ENCODE peak calls at places on chromosomes 3 and 15, in seven cellular contexts. H, J, A, B, E, L and O are unnamed samples.
A peak's percentile ranks its signal among the peaks of the same experiment; 100 is the strongest.

GRCh38 chr15:77839431-77839830 is 206.7 kb upstream of the LINGO1 start:
- DNase-seq in H (no peak), B (no peak), J (no peak), A (no peak), L (no peak), E (no peak), O (no peak)

GRCh38 chr3:112555535-112556170 is 6.1 kb downstream of the ATG3 start:
- DNase-seq in E (no peak), H (no peak), L (no peak), B (no peak), A (no peak), J (no peak), O (no peak)

GRCh38 chr3:187063286-187064081 is 75.8 kb downstream of the RPL39L start:
- DNase-seq in E (no peak), A (no peak), H (peak; percentile 9), L (peak; percentile 19), J (no peak), B (peak; percentile 59), O (no peak)

GRCh38 chr3:47019201-47019600 is 39.7 kb downstream of the NBEAL2 start:
- DNase-seq in E (no peak), J (no peak), H (no peak), B (no peak), L (no peak), A (no peak), O (peak; percentile 40)

GRCh38 chr15:41942886-41943285 is 29.5 kb downstream of the EHD4 start:
- DNase-seq in L (no peak), B (no peak), A (no peak), E (no peak), J (no peak), H (no peak), O (no peak)

GRCh38 chr3:8456118-8456811 is 45.4 kb upstream of the LMCD1 start:
- DNase-seq in H (no peak), L (peak; percentile 91), B (no peak), E (no peak), J (no peak), A (no peak), O (no peak)

GRCh38 chr15:63013052-63013808 is 29.3 kb upstream of the TPM1 start:
- DNase-seq in L (no peak), A (no peak), E (no peak), B (no peak), H (peak; percentile 90), J (no peak), O (peak; percentile 43)

GRCh38 chr3:23508464-23508863 is 297.3 kb upstream of the UBE2E1 start:
- DNase-seq in B (no peak), J (no peak), A (no peak), L (no peak), E (no peak), H (no peak), O (no peak)

GRCh38 chr3:5181479-5182141 is 5.9 kb upstream of the EDEM1 start:
- DNase-seq in H (no peak), E (no peak), J (no peak), L (no peak), A (no peak), B (no peak), O (no peak)

GRCh38 chr3:127013758-127014535 is 31.0 kb downstream of the PLXNA1 start:
- DNase-seq in E (no peak), H (no peak), L (no peak), J (no peak), B (no peak), A (no peak), O (no peak)

GRCh38 chr15:78739206-78739605 is 72.1 kb downstream of the ADAMTS7 start:
- DNase-seq in H (no peak), L (no peak), B (no peak), J (peak; percentile 39), E (peak; percentile 4), A (no peak), O (no peak)

GRCh38 chr3:16487506-16488175 is 25.9 kb downstream of the RFTN1 start:
- DNase-seq in L (no peak), E (no peak), B (no peak), J (no peak), H (no peak), A (no peak), O (no peak)

GRCh38 chr15:69604050-69604378 is 151.4 kb downstream of the RPLP1 start:
- DNase-seq in E (peak; percentile 44), B (no peak), H (no peak), A (no peak), L (peak; percentile 85), J (no peak), O (no peak)

GRCh38 chr3:196063456-196063855 is 18.4 kb downstream of the TFRC start:
- DNase-seq in A (no peak), E (no peak), J (no peak), L (no peak), H (no peak), B (no peak), O (no peak)

GRCh38 chr15:39156166-39156565 is 424.7 kb upstream of the THBS1 start:
- DNase-seq in L (no peak), E (no peak), J (no peak), B (no peak), A (no peak), H (peak; percentile 74), O (no peak)

GRCh38 chr3:195010551-195011100 is 260.3 kb downstream of the XXYLT1 start:
- DNase-seq in J (no peak), H (no peak), E (no peak), L (no peak), A (no peak), B (no peak), O (no peak)

GRCh38 chr3:149342413-149343340 is 9.2 kb upstream of the TM4SF18 start:
- DNase-seq in B (peak; percentile 76), J (no peak), H (peak; percentile 67), A (no peak), E (no peak), L (no peak), O (no peak)

GRCh38 chr3:127168271-127168670 is 24.7 kb upstream of the PRR23E start:
- DNase-seq in J (no peak), B (no peak), L (no peak), E (no peak), A (no peak), H (no peak), O (no peak)

GRCh38 chr3:51502562-51502910 is 2.7 kb upstream of the DCAF1 start:
- DNase-seq in E (no peak), A (no peak), L (no peak), J (no peak), B (no peak), H (no peak), O (no peak)

DNA sequence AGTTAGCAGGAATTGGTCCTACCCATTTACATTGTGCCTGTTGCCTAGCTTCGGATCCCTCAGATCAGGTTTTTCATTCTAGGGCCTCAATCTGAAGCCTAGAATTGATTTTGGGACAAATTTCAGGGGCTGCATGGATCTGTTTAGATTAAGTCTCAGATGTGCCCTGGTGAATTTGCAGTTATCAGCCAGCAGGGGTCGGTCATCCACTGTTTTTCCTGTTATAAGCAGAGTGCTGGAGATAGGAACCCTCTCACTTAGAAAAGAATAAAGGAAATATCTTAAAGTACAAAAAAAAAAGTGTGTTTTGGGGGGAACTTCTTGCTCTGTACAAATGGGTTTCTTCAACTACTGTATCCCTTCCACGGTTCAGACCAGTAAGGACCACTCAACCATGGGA is 212.5 kb downstream of the BCHE start:
- DNase-seq in H (peak; percentile 31), L (peak; percentile 14), B (no peak), A (no peak), J (no peak), E (no peak), O (no peak)
- TF ChIP-seq CTCF in H (peak; percentile 56), L (no peak), B (peak; percentile 69), A (peak; percentile 44), J (no peak), E (no peak), O (peak; percentile 55)

DNA sequence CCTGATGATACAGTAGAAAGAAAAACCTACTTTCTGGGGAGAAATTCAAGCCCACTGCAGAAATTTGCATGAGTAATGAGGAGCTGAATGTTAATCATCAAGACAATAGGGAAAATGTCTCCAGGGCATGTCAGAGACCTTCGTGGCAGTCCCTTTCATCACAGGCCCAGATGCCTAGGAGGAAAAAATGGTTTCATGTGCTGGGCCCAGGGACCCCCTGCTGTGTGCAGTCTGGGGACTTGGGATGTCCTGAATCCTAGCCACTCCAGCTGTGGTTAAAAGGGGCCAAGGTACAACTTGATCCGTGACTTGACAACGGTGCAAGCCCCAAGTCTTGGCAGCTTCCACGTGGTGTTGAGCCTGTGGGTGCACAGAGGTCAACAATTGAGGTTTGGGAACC is 10.3 kb upstream of the EIF5A2 start:
- DNase-seq in J (no peak), L (no peak), B (no peak), H (no peak), E (no peak), A (no peak), O (no peak)
- TF ChIP-seq CTCF in J (no peak), L (no peak), B (no peak), H (no peak), E (no peak), A (no peak), O (no peak)

GRCh38 chr3:142934128-142934896 is 29.2 kb downstream of the PAQR9 start:
- DNase-seq in L (no peak), B (no peak), E (no peak), J (no peak), H (no peak), A (no peak), O (no peak)

GRCh38 chr3:142930510-142930909 is 33.0 kb downstream of the PAQR9 start:
- DNase-seq in L (peak; percentile 35), A (no peak), E (no peak), B (no peak), H (peak; percentile 47), J (no peak), O (no peak)

GRCh38 chr3:142929109-142929508 is 34.4 kb downstream of the PAQR9 start:
- DNase-seq in B (no peak), E (peak; percentile 65), H (peak; percentile 35), L (peak; percentile 82), J (peak; percentile 70), A (no peak), O (no peak)

GRCh38 chr3:142929890-142930289 is 33.6 kb downstream of the PAQR9 start:
- DNase-seq in A (no peak), E (no peak), H (no peak), B (no peak), J (no peak), L (no peak), O (no peak)

GRCh38 chr3:142931222-142931621 is 32.3 kb downstream of the PAQR9 start:
- DNase-seq in L (peak; percentile 62), B (no peak), H (no peak), A (no peak), J (peak; percentile 60), E (peak; percentile 14), O (no peak)
- TF ChIP-seq CTCF in L (no peak), B (peak; percentile 35), H (no peak), A (no peak), J (peak; percentile 52), E (no peak), O (peak; percentile 21)

GRCh38 chr15:43509923-43510229 is 7.5 kb upstream of the MAP1A start:
- DNase-seq in L (no peak), E (no peak), B (no peak), J (no peak), H (peak; percentile 34), A (no peak), O (no peak)

GRCh38 chr15:43509002-43509922 is 8.1 kb upstream of the MAP1A start:
- DNase-seq in J (no peak), L (no peak), E (no peak), H (peak; percentile 80), A (no peak), B (no peak), O (no peak)

GRCh38 chr15:43508421-43508820 is 9.0 kb upstream of the MAP1A start:
- DNase-seq in H (no peak), J (no peak), B (no peak), L (no peak), E (no peak), A (no peak), O (no peak)

GRCh38 chr15:43511012-43511885 is 6.2 kb upstream of the MAP1A start:
- DNase-seq in L (peak; percentile 52), J (peak; percentile 63), A (peak; percentile 16), E (no peak), B (no peak), H (peak; percentile 21), O (no peak)

GRCh38 chr15:43510230-43511011 is 7.0 kb upstream of the MAP1A start:
- DNase-seq in H (peak; percentile 97), B (peak; percentile 83), L (peak; percentile 96), E (peak; percentile 98), A (peak; percentile 95), J (peak; percentile 97), O (peak; percentile 59)
- TF ChIP-seq CTCF in H (peak; percentile 53), B (no peak), L (no peak), E (peak; percentile 13), A (peak; percentile 53), J (no peak), O (no peak)